ENCODE peak calls at places on chromosomes 11 and 22, in seven cellular contexts. S is ovary, E is tibial artery, I is ascending aorta, D is brain microvascular endothelial cell, P is H9, K is colonic mucosa. U is an unnamed sample.

GRCh38 chr11:116192509-116193206 is 580.1 kb downstream of the BUD13 start:
- DNase-seq in S (no peak), E (no peak), I (no peak), D (no peak), P (no peak), K (no peak), U (no peak)

GRCh38 chr22:48513929-48514328 is 1313.7 kb downstream of the BRD1 start:
- DNase-seq in S (peak), E (no peak), I (no peak), D (no peak), P (no peak), K (no peak), U (no peak)

GRCh38 chr11:9459573-9460321 is 1.1 kb upstream of the ZNF143 start:
- DNase-seq in S (peak), E (no peak), I (no peak), D (peak), P (no peak), K (peak), U (peak)

GRCh38 chr11:125494987-125495725 is 909 bp downstream of the FEZ1 start:
- DNase-seq in S (peak), E (peak), I (no peak), D (no peak), P (peak), K (peak), U (peak)

GRCh38 chr11:72015511-72016061 is 16.9 kb downstream of the IL18BP start:
- DNase-seq in S (no peak), E (no peak), I (no peak), D (peak), P (peak), K (no peak), U (peak)

GRCh38 chr11:75667268-75667830 is 1.5 kb downstream of the MAP6 start:
- DNase-seq in S (peak), E (no peak), I (no peak), D (no peak), P (peak), K (no peak), U (peak)

GRCh38 chr11:937853-938261 is 12.2 kb downstream of the AP2A2 start:
- DNase-seq in S (no peak), E (no peak), I (no peak), D (no peak), P (no peak), K (no peak), U (no peak)

GRCh38 chr11:122711831-122712378 is 56.4 kb downstream of the UBASH3B start:
- DNase-seq in S (no peak), E (no peak), I (no peak), D (no peak), P (no peak), K (no peak), U (peak)

GRCh38 chr11:72930011-72930410 is 115.8 kb downstream of the ATG16L2 start:
- DNase-seq in S (no peak), E (no peak), I (no peak), D (peak), P (no peak), K (no peak), U (peak)

GRCh38 chr22:50326225-50326958 is 420 bp downstream of the DENND6B start:
- DNase-seq in S (no peak), E (no peak), I (no peak), D (no peak), P (no peak), K (no peak), U (no peak)

GRCh38 chr11:126839496-126839895 is 161.1 kb downstream of the KIRREL3 start:
- DNase-seq in S (no peak), E (no peak), I (no peak), D (no peak), P (no peak), K (no peak), U (no peak)

GRCh38 chr22:37804886-37805857 is 2.6 kb upstream of the GCAT start:
- DNase-seq in S (peak), E (peak), I (peak), D (peak), P (peak), K (peak), U (peak)

GRCh38 chr11:88051386-88051785 is 123.9 kb downstream of the RAB38 start:
- DNase-seq in S (no peak), E (no peak), I (no peak), D (no peak), P (no peak), K (no peak), U (no peak)

GRCh38 chr11:35347921-35348331 is 71.4 kb downstream of the SLC1A2 start:
- DNase-seq in S (no peak), E (peak), I (no peak), D (no peak), P (peak), K (no peak), U (no peak)

GRCh38 chr22:30265851-30266444 is 703 bp downstream of the OSM start:
- DNase-seq in S (no peak), E (peak), I (peak), D (no peak), P (no peak), K (peak), U (peak)

GRCh38 chr11:117876341-117877119 is at the start of gene FXYD6:
- DNase-seq in S (peak), E (no peak), I (no peak), D (no peak), P (peak), K (peak), U (peak)

GRCh38 chr22:34001701-34002466 is 81.6 kb upstream of the LARGE1 start:
- DNase-seq in S (no peak), E (no peak), I (no peak), D (no peak), P (no peak), K (no peak), U (no peak)

GRCh38 chr11:65625628-65626342 is 10.2 kb downstream of the PCNX3 start:
- DNase-seq in S (peak), E (peak), I (no peak), D (no peak), P (peak), K (peak), U (peak)

GRCh38 chr11:2410616-2411015 is 10.1 kb downstream of the TSSC4 start:
- DNase-seq in S (no peak), E (no peak), I (no peak), D (no peak), P (no peak), K (no peak), U (no peak)

GRCh38 chr22:36770116-36770945 is 5.6 kb downstream of the IFT27 start:
- DNase-seq in S (no peak), E (no peak), I (no peak), D (no peak), P (peak), K (no peak), U (no peak)

GRCh38 chr11:83571301-83571700 is 285.1 kb upstream of the CCDC90B start:
- DNase-seq in S (no peak), E (no peak), I (no peak), D (no peak), P (no peak), K (no peak), U (no peak)

GRCh38 chr11:57251491-57252104 is 14.5 kb upstream of the APLNR start:
- DNase-seq in S (no peak), E (no peak), I (no peak), D (peak), P (no peak), K (no peak), U (peak)

GRCh38 chr11:75202195-75202594 is 38.4 kb upstream of the TPBGL start:
- DNase-seq in S (no peak), E (no peak), I (no peak), D (no peak), P (no peak), K (no peak), U (no peak)

GRCh38 chr11:130181295-130182272 is 22.0 kb downstream of the ST14 start:
- DNase-seq in S (no peak), E (no peak), I (no peak), D (peak), P (no peak), K (peak), U (no peak)

GRCh38 chr11:86247608-86248007 is 3.1 kb downstream of the EED start:
- DNase-seq in S (no peak), E (no peak), I (no peak), D (no peak), P (no peak), K (peak), U (no peak)

GRCh38 chr11:111454561-111455192 is 57.5 kb downstream of the BTG4 start:
- DNase-seq in S (no peak), E (no peak), I (no peak), D (peak), P (peak), K (peak), U (peak)

GRCh38 chr11:108873305-108873704 is 208.4 kb downstream of the DDX10 start:
- DNase-seq in S (no peak), E (no peak), I (no peak), D (no peak), P (no peak), K (no peak), U (no peak)

GRCh38 chr11:66659785-66660184 is 17.9 kb downstream of the RBM4B start:
- DNase-seq in S (no peak), E (no peak), I (no peak), D (no peak), P (no peak), K (no peak), U (no peak)
- H3K27ac ChIP-seq in S (no peak), E (no peak), I (no peak), D (no peak), P (no peak), K (no peak), U (no peak)

DNA sequence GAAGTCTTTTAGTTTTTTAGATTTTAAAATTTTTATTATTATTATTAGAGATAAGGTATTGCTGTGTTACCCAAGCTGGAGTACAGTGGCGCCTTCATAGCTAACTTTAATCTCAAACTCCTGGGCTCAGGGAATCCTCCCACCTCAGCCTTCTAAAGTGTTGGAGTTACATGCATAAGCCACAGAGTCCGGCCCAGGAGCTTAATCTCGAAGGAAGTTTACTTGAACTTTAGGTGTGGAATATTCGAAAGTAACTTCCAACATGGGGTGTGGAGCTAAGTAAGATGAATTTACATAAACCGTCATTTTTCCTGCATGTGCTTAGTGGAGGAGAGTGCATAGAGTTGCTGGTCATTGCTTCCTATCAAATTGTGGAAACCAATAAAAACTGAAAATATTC is 1.4 kb downstream of the ATG13 start:
- DNase-seq in S (no peak), E (no peak), I (no peak), D (no peak), P (no peak), K (no peak), U (no peak)
- H3K27ac ChIP-seq in S (no peak), E (peak), I (no peak), D (no peak), P (no peak), K (no peak), U (no peak)

DNA sequence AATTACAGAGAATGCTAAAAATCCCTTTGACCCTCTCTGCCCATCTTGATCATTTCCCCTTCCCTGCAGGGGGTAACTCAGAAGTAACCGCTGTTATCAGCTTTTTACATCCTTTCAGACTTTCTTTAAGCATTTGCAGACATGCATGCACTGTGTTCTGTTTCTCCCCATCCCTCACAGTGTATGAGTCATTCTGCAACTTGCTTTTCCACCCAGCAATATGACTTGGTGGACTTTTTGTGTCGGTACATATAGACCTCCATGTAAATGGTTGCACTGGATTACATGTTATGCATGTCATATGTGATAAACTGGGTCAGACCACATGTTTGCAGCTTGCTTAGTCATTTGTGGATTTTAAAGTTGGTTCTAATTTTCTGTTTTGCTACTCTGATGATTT is 87.7 kb upstream of the NECTIN1 start:
- DNase-seq in S (no peak), E (no peak), I (no peak), D (peak), P (no peak), K (no peak), U (no peak)
- H3K27ac ChIP-seq in S (no peak), E (no peak), I (no peak), D (no peak), P (no peak), K (no peak), U (no peak)

GRCh38 chr22:35334010-35334409 is 34.3 kb downstream of the TOM1 start:
- DNase-seq in S (no peak), E (no peak), I (no peak), D (no peak), P (no peak), K (no peak), U (peak)
- H3K27ac ChIP-seq in S (no peak), E (no peak), I (no peak), D (no peak), P (no peak), K (no peak), U (no peak)